ENCODE peak calls at places on chromosomes 11 and 22, in ten cellular contexts. Z, X, Q, R, G, I, L, T, A and N are unnamed samples.

GRCh38 chr11:2920343-2920742 is 8.9 kb downstream of the PHLDA2 start:
- DNase-seq in A (no peak), X (no peak), R (no peak), G (peak; percentile 50), Q (peak; percentile 63), I (no peak), L (no peak), T (no peak), Z (no peak), N (no peak)

GRCh38 chr22:39174498-39175120 is 22.1 kb upstream of the CBX7 start:
- DNase-seq in L (peak; percentile 75), T (peak; percentile 87), A (peak; percentile 90), X (peak; percentile 51), Z (peak; percentile 94), R (peak; percentile 89), I (peak; percentile 79), Q (peak; percentile 98), G (peak; percentile 84), N (no peak)

GRCh38 chr11:69534166-69534530 is 52.7 kb downstream of the LINC01488 start:
- DNase-seq in Q (peak; percentile 66), A (no peak), Z (peak; percentile 37), I (no peak), X (peak; percentile 55), L (no peak), T (no peak), G (peak; percentile 34), R (no peak), N (no peak)

GRCh38 chr11:63814383-63814736 is 1.1 kb downstream of the SPINDOC start:
- DNase-seq in Q (no peak), Z (no peak), X (no peak), I (no peak), T (peak; percentile 9), A (no peak), R (no peak), L (no peak), G (no peak), N (no peak)

GRCh38 chr11:12050911-12051667 is 42.7 kb upstream of the DKK3 start:
- DNase-seq in I (no peak), Z (no peak), L (no peak), Q (no peak), A (no peak), R (peak; percentile 55), X (no peak), T (no peak), G (peak; percentile 82), N (no peak)

GRCh38 chr22:26174280-26174679 is 5.0 kb downstream of the SEZ6L start:
- DNase-seq in G (no peak), T (no peak), Z (no peak), A (no peak), Q (no peak), X (no peak), L (no peak), I (no peak), R (no peak), N (no peak)

GRCh38 chr11:100434821-100435641 is 252.1 kb upstream of the ARHGAP42 start:
- DNase-seq in A (no peak), Z (no peak), Q (no peak), X (no peak), I (no peak), G (no peak), T (no peak), R (no peak), L (no peak), N (no peak)

GRCh38 chr11:1437500-1437899 is 47.8 kb downstream of the BRSK2 start:
- DNase-seq in R (no peak), L (no peak), X (peak; percentile 37), Q (no peak), I (no peak), A (no peak), Z (no peak), T (peak; percentile 55), G (no peak), N (no peak)

GRCh38 chr22:19751497-19752245 is 8.9 kb upstream of the TBX1 start:
- DNase-seq in Q (no peak), I (no peak), A (no peak), R (no peak), X (no peak), T (no peak), G (no peak), L (no peak), Z (no peak), N (no peak)

GRCh38 chr22:26894362-26894761 is 237.0 kb downstream of the MIAT start:
- DNase-seq in X (no peak), Z (no peak), A (no peak), R (no peak), L (no peak), I (no peak), Q (no peak), T (no peak), G (no peak), N (no peak)

GRCh38 chr11:46002146-46002545 is 79.7 kb downstream of the LARGE2 start:
- DNase-seq in L (no peak), G (no peak), X (no peak), I (no peak), R (no peak), A (no peak), Q (no peak), Z (no peak), T (no peak), N (no peak)

GRCh38 chr11:85029964-85030363 is 597.2 kb downstream of the DLG2 start:
- DNase-seq in I (no peak), Z (no peak), T (peak; percentile 37), R (no peak), A (no peak), Q (no peak), X (no peak), L (no peak), G (no peak), N (peak; percentile 18)

GRCh38 chr22:48944756-48945620 is 882.7 kb downstream of the BRD1 start:
- DNase-seq in L (no peak), A (no peak), R (peak; percentile 44), X (no peak), T (no peak), Z (no peak), I (no peak), G (no peak), Q (no peak), N (no peak)

GRCh38 chr22:46105494-46106278 is 44.6 kb upstream of the PPARA start:
- DNase-seq in R (no peak), Q (peak; percentile 92), Z (no peak), L (no peak), X (peak; percentile 90), I (no peak), T (peak; percentile 65), A (no peak), G (peak; percentile 88), N (peak; percentile 65)

GRCh38 chr22:46251816-46252380 is 1.8 kb upstream of the CDPF1 start:
- DNase-seq in L (no peak), A (no peak), Q (no peak), T (no peak), Z (no peak), R (no peak), X (no peak), I (no peak), G (no peak), N (no peak)

GRCh38 chr11:74679513-74679865 is 51.7 kb downstream of the CHRDL2 start:
- DNase-seq in I (no peak), G (no peak), Z (no peak), Q (peak; percentile 51), X (no peak), A (no peak), R (peak; percentile 58), L (no peak), T (no peak), N (no peak)

DNA sequence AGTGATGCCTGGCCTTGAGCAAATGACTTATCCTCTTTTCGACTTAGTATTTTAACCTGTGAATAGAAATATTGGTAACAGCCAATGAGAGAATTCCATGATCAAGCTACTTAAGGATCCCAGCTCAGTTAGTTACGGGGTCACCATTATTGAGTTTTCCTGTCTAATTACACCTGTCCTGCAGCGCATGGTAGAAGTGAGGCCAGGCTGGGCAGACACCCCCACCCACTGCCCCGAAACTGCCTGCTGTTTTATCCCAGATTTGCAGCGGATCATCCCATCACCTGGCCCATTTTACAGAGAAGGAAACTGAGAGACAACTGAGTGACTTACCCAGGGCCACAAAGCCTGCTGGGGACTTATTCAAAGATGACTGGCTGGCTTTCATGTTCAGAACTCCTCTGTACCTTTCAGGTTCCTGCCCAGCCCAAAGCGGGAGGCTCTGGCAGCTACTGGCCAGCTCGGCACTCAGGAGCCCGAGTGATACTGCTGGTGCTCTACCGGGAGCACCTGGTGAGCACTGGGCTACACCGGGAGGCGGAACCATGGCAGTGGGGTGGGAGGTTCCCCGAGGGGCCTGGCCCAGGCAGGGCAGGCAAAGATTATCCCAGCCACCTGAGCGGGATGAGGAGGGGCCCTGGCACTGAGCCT is 1.4 kb downstream of the MUS81 start:
- DNase-seq in A (no peak), X (no peak), T (no peak), G (peak; percentile 71), R (no peak), Q (peak; percentile 58), L (peak; percentile 16), I (no peak), Z (peak; percentile 41), N (no peak)
- H3K27ac ChIP-seq in A (peak overlapping the region; percentile 78), X (no peak overlapping the region), T (peak overlapping the region; percentile 98), G (no peak overlapping the region), R (peak overlapping the region; percentile 96), Q (no peak overlapping the region), L (peak overlapping the region; percentile 98), I (no peak overlapping the region), Z (peak overlapping the region; percentile 93), N (peak overlapping the region; percentile 96)

GRCh38 chr11:115222218-115222862 is 281.9 kb downstream of the CADM1 start:
- DNase-seq in T (peak; percentile 86), L (no peak), I (no peak), G (no peak), X (no peak), Z (peak; percentile 61), R (no peak), A (no peak), Q (no peak), N (peak; percentile 99)
- H3K27ac ChIP-seq in T (no peak overlapping the region), L (no peak overlapping the region), I (no peak overlapping the region), G (no peak overlapping the region), X (peak overlapping the region; percentile 53), Z (peak overlapping the region; percentile 64), R (no peak overlapping the region), A (peak overlapping the region; percentile 42), Q (no peak overlapping the region), N (peak overlapping the region; percentile 79)

DNA sequence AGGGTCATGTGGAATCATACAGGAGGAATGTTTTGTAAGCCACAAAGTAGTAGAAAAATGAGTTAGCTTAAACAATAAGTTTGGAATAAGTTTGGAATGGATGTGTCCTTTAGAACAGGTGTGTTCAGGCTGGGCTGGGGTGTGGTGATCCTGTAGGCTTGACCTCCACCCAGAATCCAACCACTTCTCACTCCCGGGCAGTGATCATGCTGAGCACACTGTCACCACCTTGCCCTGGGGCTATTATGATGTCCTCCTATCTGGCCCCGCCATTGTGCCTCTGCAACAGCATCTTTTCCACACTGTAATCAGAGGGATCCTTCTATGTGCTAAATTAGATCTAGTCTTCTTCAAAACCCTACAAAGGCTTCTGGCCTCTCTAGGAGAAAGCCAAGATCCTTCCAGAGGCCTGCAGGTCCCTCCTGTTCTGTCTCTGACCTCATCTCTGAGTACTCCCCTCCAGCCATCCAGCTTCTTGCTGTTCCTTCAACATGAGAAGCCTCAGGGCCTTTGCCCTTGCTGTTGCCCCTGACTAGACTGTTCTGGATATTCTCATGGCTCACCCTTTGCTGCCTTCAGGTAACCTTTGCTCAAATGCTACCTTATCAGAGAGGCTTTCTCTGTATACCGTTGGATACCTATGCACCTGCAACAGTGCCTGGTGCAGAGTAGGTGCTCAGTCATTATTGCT is 18.8 kb upstream of the ACCSL start:
- DNase-seq in I (no peak), A (no peak), Z (no peak), Q (no peak), T (no peak), L (no peak), G (no peak), R (peak; percentile 47), X (no peak), N (no peak)
- H3K27ac ChIP-seq in I (no peak overlapping the region), A (no peak overlapping the region), Z (no peak overlapping the region), Q (peak overlapping the region; percentile 7), T (no peak overlapping the region), L (peak overlapping the region; percentile 99), G (no peak overlapping the region), R (no peak overlapping the region), X (no peak overlapping the region), N (no peak overlapping the region)

GRCh38 chr11:120547301-120547700 is 35.8 kb downstream of the GRIK4 start:
- DNase-seq in A (no peak), Q (no peak), T (peak; percentile 56), X (no peak), R (no peak), G (no peak), Z (no peak), I (no peak), L (no peak), N (no peak)
- H3K27ac ChIP-seq in A (no peak overlapping the region), Q (no peak overlapping the region), T (peak overlapping the region; percentile 69), X (peak overlapping the region; percentile 0), R (peak overlapping the region; percentile 81), G (no peak overlapping the region), Z (no peak overlapping the region), I (no peak overlapping the region), L (peak overlapping the region; percentile 16), N (peak overlapping the region; percentile 15)